ENCODE peak calls at places on chromosomes 2 and 18, in ten cellular contexts. R is uterus, Y is cardiac muscle cell, P is heart left ventricle, V is adrenal gland, F is neural progenitor cell, S is left lung, L is lower lobe of right lung, J is fibroblast of the aortic adventitia, X is mammary epithelial cell. M is an unnamed sample.

GRCh38 chr18:59379772-59380530 is 20.9 kb upstream of the LMAN1 start:
- DNase-seq in R (no peak), Y (no peak), P (no peak), V (no peak), F (no peak), S (no peak), L (no peak), J (peak; percentile 63), X (no peak), M (no peak)

GRCh38 chr18:9861157-9861556 is 24.6 kb upstream of the TXNDC2 start:
- DNase-seq in R (no peak), Y (no peak), P (no peak), V (no peak), F (no peak), S (no peak), L (no peak), J (no peak), X (no peak), M (no peak)

GRCh38 chr18:23528580-23529472 is 25.5 kb downstream of the RMC1 start:
- DNase-seq in R (peak; percentile 60), Y (no peak), P (peak; percentile 32), V (peak; percentile 63), F (no peak), S (no peak), L (peak; percentile 58), J (peak; percentile 83), X (peak; percentile 43), M (no peak)

GRCh38 chr2:240627736-240628506 is 2.6 kb downstream of the GPR35 start:
- DNase-seq in R (no peak), Y (no peak), P (peak; percentile 7), V (no peak), F (no peak), S (peak; percentile 49), L (no peak), J (no peak), X (no peak), M (peak; percentile 3)

GRCh38 chr18:55706893-55707292 is 118.9 kb upstream of the TCF4 start:
- DNase-seq in R (no peak), Y (no peak), P (no peak), V (no peak), F (no peak), S (no peak), L (no peak), J (peak; percentile 65), X (peak; percentile 69), M (no peak)

GRCh38 chr2:215060851-215061541 is 77.4 kb downstream of the ABCA12 start:
- DNase-seq in R (no peak), Y (peak; percentile 28), P (peak; percentile 19), V (peak; percentile 63), F (peak; percentile 19), S (no peak), L (no peak), J (no peak), X (no peak), M (no peak)

GRCh38 chr2:6139142-6139541 is 447.0 kb downstream of the SOX11 start:
- DNase-seq in R (no peak), Y (no peak), P (no peak), V (no peak), F (no peak), S (no peak), L (no peak), J (no peak), X (no peak), M (no peak)

GRCh38 chr18:25066536-25066935 is 285.4 kb downstream of the ZNF521 start:
- DNase-seq in R (no peak), Y (no peak), P (no peak), V (no peak), F (no peak), S (no peak), L (no peak), J (peak; percentile 19), X (no peak), M (no peak)

GRCh38 chr2:109487237-109487869 is 126.4 kb downstream of the SEPTIN10 start:
- DNase-seq in R (no peak), Y (no peak), P (no peak), V (no peak), F (no peak), S (no peak), L (no peak), J (peak; percentile 93), X (no peak), M (no peak)

GRCh38 chr18:68267583-68267982 is 447.3 kb downstream of the TMX3 start:
- DNase-seq in R (no peak), Y (no peak), P (no peak), V (no peak), F (no peak), S (no peak), L (no peak), J (peak; percentile 49), X (peak; percentile 59), M (no peak)

GRCh38 chr2:102788880-102789250 is 27.0 kb downstream of the TMEM182 start:
- DNase-seq in R (no peak), Y (peak; percentile 32), P (peak; percentile 59), V (no peak), F (no peak), S (no peak), L (no peak), J (no peak), X (no peak), M (no peak)

GRCh38 chr2:102422910-102423309 is at the start of gene IL18RAP:
- DNase-seq in R (no peak), Y (no peak), P (no peak), V (no peak), F (no peak), S (no peak), L (no peak), J (no peak), X (no peak), M (no peak)

GRCh38 chr18:9916067-9916684 is 2.4 kb downstream of the VAPA start:
- DNase-seq in R (no peak), Y (no peak), P (no peak), V (no peak), F (peak; percentile 23), S (no peak), L (no peak), J (peak; percentile 39), X (no peak), M (no peak)

GRCh38 chr2:240507060-240507777 is 50.6 kb downstream of the ANKMY1 start:
- DNase-seq in R (no peak), Y (no peak), P (no peak), V (peak; percentile 34), F (no peak), S (peak; percentile 60), L (peak; percentile 16), J (no peak), X (no peak), M (no peak)

DNA sequence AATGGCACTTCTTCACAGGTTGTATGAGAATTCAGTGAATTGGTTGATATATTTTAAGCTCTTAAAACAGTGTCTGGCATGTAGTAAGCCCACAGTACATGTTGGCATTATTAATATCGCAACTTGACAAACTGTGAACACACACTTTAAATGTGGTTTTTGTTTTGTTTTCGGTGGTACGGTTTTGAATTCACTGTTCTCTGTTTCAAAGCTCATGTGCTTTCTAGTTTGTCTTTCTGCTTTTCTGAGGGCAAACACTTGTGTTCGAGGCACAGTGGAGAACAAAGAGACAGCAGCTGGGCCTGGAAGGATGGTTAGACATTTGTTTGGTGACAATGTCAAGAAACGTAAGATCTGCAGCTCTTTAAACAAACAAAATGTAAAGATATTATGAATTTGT is 276.5 kb upstream of the MC4R start:
- DNase-seq in R (no peak), Y (no peak), P (no peak), V (no peak), F (no peak), S (no peak), L (no peak), J (no peak), X (no peak), M (no peak)
- TF ChIP-seq CTCF in R (no peak), Y (no peak), P (no peak), V (no peak), F (no peak), S (no peak), L (no peak), J (no peak), X (no peak), M (no peak)

DNA sequence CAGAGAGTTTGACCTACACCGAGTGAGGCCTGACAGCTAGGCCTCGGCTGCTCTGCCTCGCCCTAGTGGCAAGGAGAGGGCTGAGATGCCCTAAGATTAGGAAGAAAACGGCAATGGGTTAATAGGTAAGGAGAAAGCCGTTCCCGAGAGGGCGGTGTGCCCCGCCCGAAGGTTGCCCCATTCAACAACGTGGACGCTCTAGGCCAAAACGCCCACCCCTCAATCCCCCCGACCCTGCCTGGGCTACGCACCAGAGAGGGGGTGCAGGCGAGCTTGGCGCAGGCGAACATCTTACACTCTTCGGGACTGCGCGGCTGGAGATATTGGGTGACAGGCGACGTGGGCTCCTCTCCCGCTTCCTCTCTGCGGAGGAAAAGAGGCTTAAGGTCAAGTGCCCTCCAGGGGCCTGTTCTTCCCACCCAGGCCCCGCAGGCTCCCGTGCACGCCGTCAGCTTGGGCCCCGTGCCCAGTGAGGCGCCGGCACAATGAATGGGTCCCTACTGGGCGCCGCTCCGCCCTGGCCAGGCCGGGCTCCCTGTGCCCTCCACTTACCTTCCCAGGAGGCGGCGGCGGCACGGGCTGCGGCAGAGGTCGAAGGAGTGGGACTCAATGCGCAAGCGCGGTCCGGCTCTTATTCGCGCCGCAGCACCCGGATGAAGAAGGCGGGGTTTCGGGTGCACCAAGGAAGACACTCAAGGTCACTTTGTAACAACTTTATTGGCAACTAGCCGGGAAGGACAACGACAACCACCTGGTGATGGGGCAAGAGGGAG is at the start of gene ATP5MC3:
- DNase-seq in R (peak; percentile 93), Y (peak; percentile 95), P (peak; percentile 94), V (peak; percentile 98), F (peak; percentile 95), S (peak; percentile 98), L (peak; percentile 98), J (peak; percentile 93), X (peak; percentile 89), M (peak; percentile 96)
- TF ChIP-seq CTCF in R (peak; percentile 9), Y (peak; percentile 22), P (peak; percentile 19), V (no peak), F (peak; percentile 20), S (no peak), L (no peak), J (peak; percentile 40), X (peak; percentile 38), M (peak; percentile 2)

DNA sequence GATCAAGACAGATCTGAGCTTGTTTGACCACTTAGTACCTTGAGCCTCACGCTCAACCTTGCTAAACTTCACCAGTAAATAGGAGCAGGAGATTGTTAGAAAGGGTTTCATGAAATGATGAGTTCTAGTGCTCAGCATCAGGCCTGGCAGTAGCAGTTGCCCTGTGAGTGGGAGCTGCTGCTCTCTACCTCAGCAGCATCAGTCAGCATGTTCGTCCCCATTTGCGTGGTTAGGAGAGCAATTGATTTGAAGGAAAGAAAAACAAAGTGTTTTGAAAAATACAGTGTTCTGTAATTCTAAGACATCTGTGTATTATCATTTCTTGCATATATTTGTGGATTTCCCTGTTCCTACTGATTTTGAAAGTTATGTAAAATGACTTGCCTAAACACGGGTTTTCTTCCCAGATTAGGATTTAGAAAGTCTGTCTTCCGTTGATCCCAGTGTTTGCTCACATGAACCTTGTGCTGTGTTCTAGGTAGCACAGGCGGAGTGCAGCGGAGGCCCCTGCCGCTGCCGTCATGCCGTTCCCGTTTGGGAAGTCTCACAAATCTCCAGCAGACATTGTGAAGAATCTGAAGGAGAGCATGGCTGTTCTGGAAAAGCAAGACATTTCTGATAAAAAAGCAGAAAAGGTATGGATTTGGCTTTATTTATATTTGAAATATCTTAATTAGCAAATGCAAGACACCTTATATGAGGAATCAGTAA is 47.0 kb downstream of the CAB39 start:
- DNase-seq in R (no peak), Y (no peak), P (no peak), V (no peak), F (no peak), S (peak; percentile 65), L (no peak), J (no peak), X (no peak), M (no peak)
- TF ChIP-seq CTCF in R (no peak), Y (no peak), P (no peak), V (no peak), F (no peak), S (no peak), L (no peak), J (no peak), X (no peak), M (no peak)

GRCh38 chr2:68594674-68595492 is 48.5 kb upstream of the PROKR1 start:
- DNase-seq in R (no peak), Y (peak; percentile 17), P (peak; percentile 29), V (peak; percentile 82), F (peak; percentile 48), S (peak; percentile 41), L (peak; percentile 49), J (peak; percentile 63), X (peak; percentile 25), M (peak; percentile 50)
- TF ChIP-seq CTCF in R (no peak), Y (peak; percentile 89), P (peak; percentile 78), V (peak; percentile 81), F (peak; percentile 82), S (peak; percentile 81), L (peak; percentile 86), J (peak; percentile 96), X (peak; percentile 89), M (peak; percentile 70)

M was measured in WERI-Rb-1.